ENCODE peak calls at places on chromosomes 7 and 10, in eight cellular contexts. O is NCI-H1105 treated with DMSO at 0.1 percent for 48 hours; Q is right cardiac atrium; J is central memory CD4-positive, alpha-beta T cell; T is activated naive CD4-positive, alpha-beta T cell; Z is small intestine; G is ovary; K is AG10803. H is an unnamed sample.
A peak's percentile ranks its signal among the peaks of the same experiment; 100 is the strongest.

GRCh38 chr7:12517451-12517850 is 53.1 kb upstream of the SCIN start:
- DNase-seq in K (no peak), O (no peak), G (no peak), J (no peak), Z (no peak), Q (no peak), T (no peak), H (no peak)

GRCh38 chr7:157427811-157428553 is 91.2 kb downstream of the DNAJB6 start:
- DNase-seq in O (no peak), K (no peak), T (no peak), J (no peak), Q (no peak), G (no peak), Z (no peak), H (no peak)

GRCh38 chr7:36205844-36206243 is 52.8 kb downstream of the EEPD1 start:
- DNase-seq in Q (no peak), G (no peak), O (no peak), Z (peak; percentile 75), J (no peak), T (no peak), K (no peak), H (no peak)

GRCh38 chr10:1570652-1571051 is 166.7 kb downstream of the ADARB2 start:
- DNase-seq in G (no peak), Z (no peak), O (no peak), Q (no peak), T (no peak), K (no peak), J (no peak), H (no peak)

GRCh38 chr10:114753126-114753525 is 68.5 kb upstream of the FHIP2A start:
- DNase-seq in Q (no peak), T (no peak), Z (no peak), O (no peak), K (peak; percentile 15), J (no peak), G (no peak), H (no peak)

GRCh38 chr7:95335093-95335492 is 10.8 kb upstream of the PON1 start:
- DNase-seq in O (no peak), Q (no peak), G (no peak), Z (no peak), J (no peak), K (peak; percentile 88), T (no peak), H (no peak)

GRCh38 chr7:92735707-92736106 is 100.7 kb downstream of the CDK6 start:
- DNase-seq in Q (no peak), T (no peak), J (no peak), K (peak; percentile 68), G (no peak), Z (peak; percentile 14), O (no peak), H (no peak)

GRCh38 chr7:45384499-45384898 is 189.7 kb upstream of the ADCY1 start:
- DNase-seq in Z (no peak), J (no peak), T (no peak), O (no peak), G (no peak), K (peak; percentile 13), Q (no peak), H (no peak)

GRCh38 chr10:45463244-45464116 is 89.5 kb downstream of the ALOX5 start:
- DNase-seq in K (peak; percentile 28), J (no peak), O (no peak), G (no peak), T (no peak), Q (no peak), Z (no peak), H (no peak)

GRCh38 chr7:25349283-25349682 is 121.0 kb upstream of the NPVF start:
- DNase-seq in K (no peak), G (no peak), O (no peak), Q (no peak), J (no peak), Z (peak; percentile 72), T (no peak), H (no peak)

GRCh38 chr7:142956951-142957623 is 5.1 kb downstream of the KEL start:
- DNase-seq in Z (peak; percentile 68), T (no peak), G (no peak), K (no peak), Q (no peak), J (no peak), O (no peak), H (peak; percentile 73)

GRCh38 chr10:76583711-76584161 is 1053.9 kb downstream of the KCNMA1 start:
- DNase-seq in G (no peak), O (no peak), Z (no peak), K (peak; percentile 95), Q (no peak), J (no peak), T (no peak), H (no peak)

GRCh38 chr10:76206797-76207352 is 775.5 kb downstream of the LRMDA start:
- DNase-seq in Q (no peak), T (no peak), J (no peak), G (no peak), Z (no peak), K (no peak), O (no peak), H (no peak)

GRCh38 chr7:332646-333398 is 42.9 kb downstream of the FOXL3 start:
- DNase-seq in K (peak; percentile 24), J (peak; percentile 80), Q (peak; percentile 80), O (peak; percentile 53), G (peak; percentile 75), T (peak; percentile 97), Z (peak; percentile 80), H (peak; percentile 81)

GRCh38 chr7:151449990-151450389 is 10.0 kb upstream of the CRYGN start:
- DNase-seq in Q (no peak), T (no peak), J (no peak), O (no peak), K (no peak), Z (no peak), G (no peak), H (no peak)

GRCh38 chr10:101466016-101466912 is 112.3 kb downstream of the BTRC start:
- DNase-seq in G (no peak), O (peak; percentile 4), J (no peak), Z (no peak), K (no peak), T (no peak), Q (no peak), H (no peak)

GRCh38 chr7:122651451-122651850 is 47.5 kb downstream of the RNF133 start:
- DNase-seq in Z (no peak), K (no peak), O (no peak), Q (no peak), T (no peak), G (no peak), J (no peak), H (no peak)

GRCh38 chr7:97982647-97983046 is 7.3 kb downstream of the OCM2 start:
- DNase-seq in Q (no peak), O (peak; percentile 3), T (no peak), G (no peak), Z (no peak), K (no peak), J (no peak), H (no peak)

GRCh38 chr7:101553018-101553770 is 75.9 kb downstream of the MYL10 start:
- DNase-seq in T (no peak), K (no peak), Z (no peak), O (no peak), J (no peak), G (no peak), Q (no peak), H (no peak)

GRCh38 chr10:27470890-27471289 is 33.2 kb upstream of the RAB18 start:
- DNase-seq in Q (no peak), O (no peak), Z (no peak), G (no peak), J (no peak), T (no peak), K (no peak), H (no peak)

GRCh38 chr7:157651366-157652160 is 314.8 kb downstream of the DNAJB6 start:
- DNase-seq in J (no peak), O (no peak), T (no peak), K (no peak), Q (no peak), Z (no peak), G (no peak), H (no peak)

GRCh38 chr7:68613405-68613804 is 984.9 kb upstream of the AUTS2 start:
- DNase-seq in O (peak; percentile 44), Q (no peak), K (no peak), T (no peak), G (no peak), J (no peak), Z (no peak), H (no peak)

GRCh38 chr7:47557986-47558670 is 23.8 kb downstream of the TNS3 start:
- DNase-seq in K (no peak), Z (no peak), T (no peak), O (no peak), J (no peak), Q (no peak), G (no peak), H (no peak)

GRCh38 chr10:7438196-7438986 is 27.6 kb upstream of the SFMBT2 start:
- DNase-seq in Z (no peak), J (no peak), T (no peak), Q (no peak), O (peak; percentile 0), G (no peak), K (no peak), H (no peak)

GRCh38 chr10:89217057-89217990 is 10.2 kb upstream of the CH25H start:
- DNase-seq in J (peak; percentile 51), Z (peak; percentile 64), T (peak; percentile 24), G (peak; percentile 69), K (peak; percentile 64), Q (peak; percentile 33), O (peak; percentile 51), H (peak; percentile 86)

GRCh38 chr10:50600831-50601466 is 22.8 kb downstream of the SGMS1 start:
- DNase-seq in J (no peak), Z (no peak), O (no peak), Q (no peak), G (no peak), T (no peak), K (peak; percentile 81), H (no peak)

GRCh38 chr10:127017406-127018297 is 112.4 kb downstream of the DOCK1 start:
- DNase-seq in Z (peak; percentile 18), O (no peak), Q (no peak), J (no peak), G (no peak), K (peak; percentile 7), T (no peak), H (peak; percentile 42)

GRCh38 chr10:71597821-71598498 is 121.6 kb downstream of the C10orf105 start:
- DNase-seq in O (no peak), T (no peak), J (no peak), K (peak; percentile 69), Z (peak; percentile 75), Q (peak; percentile 70), G (peak; percentile 57), H (no peak)